ENCODE peak calls at places on chromosomes 11 and 22, in nine cellular contexts. Y is psoas muscle, D is fibroblast of pulmonary artery, S is thoracic aorta, E is WTC11, M is tibial artery, R is neural progenitor cell, H is MCF 10A, A is fibroblast of the aortic adventitia. Z is an unnamed sample.

GRCh38 chr22:46969491-46969890 is 207.0 kb downstream of the TBC1D22A start:
- DNase-seq in D (no peak), M (no peak), S (no peak), A (no peak), Y (no peak), H (no peak), E (no peak), R (no peak), Z (no peak)

GRCh38 chr22:26374645-26375044 is 54.4 kb upstream of the ASPHD2 start:
- DNase-seq in R (no peak), Y (no peak), D (no peak), H (no peak), E (no peak), M (no peak), S (no peak), A (no peak), Z (no peak)

GRCh38 chr11:65560555-65561418 is 2.6 kb upstream of the LTBP3 start:
- DNase-seq in A (peak), Y (peak), M (peak), D (peak), H (peak), R (peak), S (peak), E (peak), Z (no peak)

GRCh38 chr11:117154468-117154867 is 10.4 kb downstream of the PAFAH1B2 start:
- DNase-seq in A (no peak), Y (no peak), H (no peak), R (no peak), D (no peak), S (no peak), M (no peak), E (no peak), Z (no peak)

GRCh38 chr11:16977136-16978020 is 36.8 kb downstream of the PLEKHA7 start:
- DNase-seq in R (no peak), S (no peak), A (no peak), Y (no peak), H (no peak), M (no peak), E (no peak), D (no peak), Z (no peak)

GRCh38 chr11:134837166-134837886 is 425.3 kb upstream of the B3GAT1 start:
- DNase-seq in M (no peak), Y (no peak), D (no peak), E (no peak), R (no peak), A (no peak), S (no peak), H (no peak), Z (no peak)

GRCh38 chr11:97570636-97571035 is 1180.8 kb downstream of the JRKL start:
- DNase-seq in A (no peak), E (no peak), Y (no peak), H (no peak), D (no peak), R (no peak), S (no peak), M (no peak), Z (no peak)

GRCh38 chr11:64624869-64625481 is 34.0 kb downstream of the SLC22A12 start:
- DNase-seq in H (no peak), E (no peak), R (no peak), S (no peak), A (no peak), M (no peak), D (no peak), Y (no peak), Z (no peak)

GRCh38 chr11:56842829-56843794 is 94.6 kb upstream of the OR9G4 start:
- DNase-seq in D (no peak), Y (no peak), R (no peak), S (no peak), H (no peak), M (no peak), E (no peak), A (no peak), Z (no peak)

GRCh38 chr11:44709281-44709562 is 17.5 kb upstream of the TSPAN18 start:
- DNase-seq in S (no peak), M (no peak), H (peak), Y (no peak), E (no peak), R (no peak), A (no peak), D (no peak), Z (no peak)

GRCh38 chr22:44570476-44571445 is 72.7 kb upstream of the RTL6 start:
- DNase-seq in R (no peak), Y (peak), D (no peak), E (no peak), M (peak), A (no peak), S (no peak), H (no peak), Z (no peak)

GRCh38 chr11:57303990-57304579 is 20.7 kb downstream of the TNKS1BP1 start:
- DNase-seq in S (no peak), M (no peak), A (peak), Y (peak), D (peak), E (no peak), H (peak), R (no peak), Z (no peak)

GRCh38 chr11:106986261-106986660 is 32.0 kb downstream of the GUCY1A2 start:
- DNase-seq in H (peak), S (no peak), Y (no peak), A (peak), D (peak), R (no peak), E (no peak), M (no peak), Z (no peak)

GRCh38 chr11:106989056-106989455 is 29.2 kb downstream of the GUCY1A2 start:
- DNase-seq in Y (no peak), H (peak), E (no peak), A (peak), D (peak), R (no peak), S (no peak), M (no peak), Z (no peak)

GRCh38 chr11:106988151-106988806 is 30.0 kb downstream of the GUCY1A2 start:
- DNase-seq in Y (no peak), A (peak), M (no peak), D (peak), R (no peak), S (no peak), H (peak), E (no peak), Z (peak)

GRCh38 chr11:106986673-106987072 is 31.6 kb downstream of the GUCY1A2 start:
- DNase-seq in A (no peak), M (no peak), S (no peak), R (no peak), H (no peak), Y (no peak), E (no peak), D (no peak), Z (no peak)

DNA sequence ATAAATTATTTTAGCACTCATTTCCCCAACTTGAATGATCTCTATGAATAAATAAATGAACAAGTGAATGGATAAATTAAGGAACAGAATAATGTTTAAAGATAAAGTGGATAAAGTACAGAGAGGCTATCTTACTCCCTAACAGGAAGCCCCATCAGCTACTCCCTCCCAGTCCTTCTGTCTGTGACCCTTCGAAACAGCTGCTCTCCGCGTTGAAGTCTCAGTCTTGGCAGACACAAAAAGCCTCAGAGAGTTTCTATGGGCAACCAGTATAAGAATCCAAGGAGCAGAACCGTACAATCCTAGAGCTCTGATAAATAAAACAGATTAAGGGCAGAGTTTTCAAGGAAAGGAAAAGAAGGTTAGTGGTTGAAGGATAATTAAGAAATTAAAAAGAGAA is 35.0 kb downstream of the GUCY1A2 start:
- DNase-seq in Y (no peak), S (no peak), M (no peak), H (no peak), D (no peak), A (no peak), R (no peak), E (no peak), Z (no peak)
- TF ChIP-seq CTCF in Y (no peak), S (no peak), M (no peak), H (no peak), D (no peak), A (no peak), R (no peak), E (no peak), Z (no peak)

GRCh38 chr11:118434123-118434552 is 2.2 kb upstream of the KMT2A start:
- DNase-seq in D (peak), M (no peak), E (no peak), R (no peak), Y (no peak), H (no peak), A (peak), S (no peak), Z (no peak)

GRCh38 chr11:118436639-118437045 is 350 bp downstream of the KMT2A start:
- DNase-seq in Y (peak), R (no peak), D (no peak), S (no peak), H (peak), M (peak), A (no peak), E (peak), Z (no peak)

GRCh38 chr11:118435893-118436624 is at the start of gene KMT2A:
- DNase-seq in Y (peak), E (peak), D (peak), M (peak), H (peak), A (peak), S (peak), R (peak), Z (peak)

GRCh38 chr11:118435233-118435892 is 929 bp upstream of the KMT2A start:
- DNase-seq in S (peak), A (peak), D (peak), R (peak), M (peak), Y (peak), E (peak), H (no peak), Z (no peak)

GRCh38 chr11:118434553-118435232 is 1.6 kb upstream of the KMT2A start:
- DNase-seq in R (peak), A (peak), D (peak), H (no peak), Y (peak), M (peak), S (no peak), E (peak), Z (no peak)
- TF ChIP-seq CTCF in R (no peak), A (no peak), D (no peak), H (no peak), Y (no peak), M (no peak), S (no peak), E (no peak), Z (no peak)

GRCh38 chr11:9056467-9056866 is 34.9 kb downstream of the SCUBE2 start:
- DNase-seq in H (no peak), R (no peak), D (no peak), A (no peak), M (no peak), E (no peak), Y (no peak), S (no peak), Z (no peak)

GRCh38 chr11:9061807-9062206 is 29.6 kb downstream of the SCUBE2 start:
- DNase-seq in Y (no peak), H (no peak), S (no peak), E (no peak), D (no peak), A (no peak), R (no peak), M (no peak), Z (no peak)

GRCh38 chr11:9057888-9058287 is 33.5 kb downstream of the SCUBE2 start:
- DNase-seq in Y (no peak), E (no peak), D (no peak), H (no peak), A (no peak), S (no peak), M (no peak), R (peak), Z (no peak)

GRCh38 chr11:9057032-9057431 is 34.4 kb downstream of the SCUBE2 start:
- DNase-seq in A (peak), R (no peak), E (no peak), H (no peak), Y (no peak), M (no peak), D (no peak), S (no peak), Z (no peak)

GRCh38 chr11:9060700-9061111 is 30.7 kb downstream of the SCUBE2 start:
- DNase-seq in R (peak), M (no peak), Y (no peak), S (no peak), D (no peak), E (peak), H (peak), A (no peak), Z (no peak)
- TF ChIP-seq CTCF in R (peak), M (no peak), Y (no peak), S (no peak), D (peak), E (no peak), H (no peak), A (no peak), Z (peak)

GRCh38 chr11:118427707-118428106 is 8.6 kb upstream of the KMT2A start:
- DNase-seq in R (no peak), M (no peak), S (no peak), Y (no peak), H (no peak), A (no peak), E (no peak), D (no peak), Z (no peak)

DNA sequence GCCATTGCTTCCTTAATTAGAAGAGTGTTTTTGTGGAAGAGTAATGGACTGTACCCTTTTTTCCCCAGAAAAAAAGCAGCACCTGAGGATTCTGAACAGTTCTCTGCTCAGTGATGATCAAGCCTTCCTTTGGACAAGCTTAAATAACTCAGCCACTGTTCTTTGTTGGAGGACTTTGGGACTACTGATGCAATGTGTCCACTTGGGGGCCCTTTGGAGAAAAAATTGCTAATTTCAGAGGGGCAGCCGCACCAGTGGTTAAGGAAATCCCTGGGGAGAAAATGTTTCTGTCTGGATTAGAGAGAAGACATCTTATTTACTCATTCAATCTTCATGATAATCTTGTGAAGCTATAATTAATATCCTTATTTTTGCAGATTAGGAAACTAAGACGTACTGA is 5.3 kb upstream of the KMT2A start:
- DNase-seq in R (peak), S (no peak), H (no peak), A (no peak), E (no peak), Y (no peak), D (no peak), M (no peak), Z (no peak)
- TF ChIP-seq CTCF in R (peak), S (no peak), H (no peak), A (no peak), E (no peak), Y (no peak), D (no peak), M (no peak), Z (no peak)

GRCh38 chr11:73372371-73372993 is 3.7 kb upstream of the RELT start:
- DNase-seq in M (no peak), D (no peak), R (peak), Y (no peak), A (no peak), H (peak), S (no peak), E (peak), Z (no peak)
- TF ChIP-seq CTCF in M (peak), D (peak), R (peak), Y (peak), A (peak), H (no peak), S (peak), E (no peak), Z (peak)